ENCODE peak calls at places on chromosomes 1 and 21, in nine cellular contexts. One of them, this sample, is unnamed.

GRCh38 chr21:41639336-41639735 is 127.5 kb downstream of the RIPK4 start:
- DNase-seq in NCI-H1436: no peak
- DNase-seq in dermis microvascular lymphatic vessel endothelial cell: no peak
- DNase-seq in GDM1: no peak
- DNase-seq in activated B cell treated with CpG ODN at 0.5 μM for 24 hours: no peak
- DNase-seq in fibroblast of villous mesenchyme: no peak
- DNase-seq in activated CD4-positive, alpha-beta T cell treated with anti-CD3 and anti-CD28 coated beads for 4 hours: no peak
- DNase-seq in Panc1: no peak
- DNase-seq in T-cell: no peak
- DNase-seq in this sample: no peak

GRCh38 chr1:66893712-66894111 is 30.9 kb downstream of the DNAI4 start:
- DNase-seq in NCI-H1436: no peak
- DNase-seq in fibroblast of villous mesenchyme: no peak
- DNase-seq in Panc1: no peak
- DNase-seq in dermis microvascular lymphatic vessel endothelial cell: no peak
- DNase-seq in GDM1: no peak
- DNase-seq in activated CD4-positive, alpha-beta T cell treated with anti-CD3 and anti-CD28 coated beads for 4 hours: no peak
- DNase-seq in T-cell: no peak
- DNase-seq in activated B cell treated with CpG ODN at 0.5 μM for 24 hours: no peak
- DNase-seq in this sample: no peak

GRCh38 chr1:175521265-175522040 is 221.9 kb downstream of the TNR start:
- DNase-seq in NCI-H1436: no peak
- DNase-seq in activated CD4-positive, alpha-beta T cell treated with anti-CD3 and anti-CD28 coated beads for 4 hours: no peak
- DNase-seq in activated B cell treated with CpG ODN at 0.5 μM for 24 hours: no peak
- DNase-seq in T-cell: no peak
- DNase-seq in Panc1: no peak
- DNase-seq in fibroblast of villous mesenchyme: no peak
- DNase-seq in GDM1: no peak
- DNase-seq in dermis microvascular lymphatic vessel endothelial cell: peak
- DNase-seq in this sample: no peak

GRCh38 chr1:80171101-80171500 is 1164.6 kb upstream of the ADGRL4 start:
- DNase-seq in fibroblast of villous mesenchyme: no peak
- DNase-seq in T-cell: no peak
- DNase-seq in Panc1: no peak
- DNase-seq in activated B cell treated with CpG ODN at 0.5 μM for 24 hours: no peak
- DNase-seq in GDM1: no peak
- DNase-seq in NCI-H1436: no peak
- DNase-seq in activated CD4-positive, alpha-beta T cell treated with anti-CD3 and anti-CD28 coated beads for 4 hours: no peak
- DNase-seq in dermis microvascular lymphatic vessel endothelial cell: no peak
- DNase-seq in this sample: no peak

GRCh38 chr1:92913093-92913819 is 48.0 kb downstream of the DIPK1A start:
- DNase-seq in NCI-H1436: no peak
- DNase-seq in Panc1: no peak
- DNase-seq in T-cell: no peak
- DNase-seq in fibroblast of villous mesenchyme: no peak
- DNase-seq in GDM1: no peak
- DNase-seq in activated CD4-positive, alpha-beta T cell treated with anti-CD3 and anti-CD28 coated beads for 4 hours: no peak
- DNase-seq in activated B cell treated with CpG ODN at 0.5 μM for 24 hours: no peak
- DNase-seq in dermis microvascular lymphatic vessel endothelial cell: no peak
- DNase-seq in this sample: no peak

GRCh38 chr1:20185834-20186782 is at the start of the genes PLA2G2C and UBXN10:
- DNase-seq in activated CD4-positive, alpha-beta T cell treated with anti-CD3 and anti-CD28 coated beads for 4 hours: peak
- DNase-seq in dermis microvascular lymphatic vessel endothelial cell: no peak
- DNase-seq in activated B cell treated with CpG ODN at 0.5 μM for 24 hours: peak
- DNase-seq in Panc1: no peak
- DNase-seq in T-cell: peak
- DNase-seq in GDM1: no peak
- DNase-seq in NCI-H1436: no peak
- DNase-seq in fibroblast of villous mesenchyme: no peak
- DNase-seq in this sample: no peak

GRCh38 chr1:224237094-224237881 is 54.2 kb downstream of the DEGS1 start:
- DNase-seq in fibroblast of villous mesenchyme: peak
- DNase-seq in NCI-H1436: no peak
- DNase-seq in GDM1: no peak
- DNase-seq in T-cell: no peak
- DNase-seq in activated CD4-positive, alpha-beta T cell treated with anti-CD3 and anti-CD28 coated beads for 4 hours: no peak
- DNase-seq in activated B cell treated with CpG ODN at 0.5 μM for 24 hours: no peak
- DNase-seq in Panc1: no peak
- DNase-seq in dermis microvascular lymphatic vessel endothelial cell: no peak
- DNase-seq in this sample: no peak

GRCh38 chr1:15337656-15338402 is 71.9 kb upstream of the EFHD2 start:
- DNase-seq in activated B cell treated with CpG ODN at 0.5 μM for 24 hours: no peak
- DNase-seq in GDM1: peak
- DNase-seq in dermis microvascular lymphatic vessel endothelial cell: peak
- DNase-seq in Panc1: peak
- DNase-seq in activated CD4-positive, alpha-beta T cell treated with anti-CD3 and anti-CD28 coated beads for 4 hours: no peak
- DNase-seq in fibroblast of villous mesenchyme: peak
- DNase-seq in T-cell: no peak
- DNase-seq in NCI-H1436: no peak
- DNase-seq in this sample: peak

GRCh38 chr1:222331765-222332164 is 216.1 kb downstream of the HHIPL2 start:
- DNase-seq in NCI-H1436: no peak
- DNase-seq in activated CD4-positive, alpha-beta T cell treated with anti-CD3 and anti-CD28 coated beads for 4 hours: no peak
- DNase-seq in activated B cell treated with CpG ODN at 0.5 μM for 24 hours: no peak
- DNase-seq in GDM1: no peak
- DNase-seq in T-cell: no peak
- DNase-seq in fibroblast of villous mesenchyme: peak
- DNase-seq in Panc1: no peak
- DNase-seq in dermis microvascular lymphatic vessel endothelial cell: no peak
- DNase-seq in this sample: no peak

GRCh38 chr1:95041491-95042165 is 31.1 kb downstream of the ALG14 start:
- DNase-seq in fibroblast of villous mesenchyme: peak
- DNase-seq in T-cell: no peak
- DNase-seq in activated CD4-positive, alpha-beta T cell treated with anti-CD3 and anti-CD28 coated beads for 4 hours: no peak
- DNase-seq in activated B cell treated with CpG ODN at 0.5 μM for 24 hours: no peak
- DNase-seq in NCI-H1436: peak
- DNase-seq in dermis microvascular lymphatic vessel endothelial cell: peak
- DNase-seq in Panc1: peak
- DNase-seq in GDM1: peak
- DNase-seq in this sample: peak

GRCh38 chr1:87295720-87296119 is 33.0 kb upstream of the LMO4 start:
- DNase-seq in T-cell: no peak
- DNase-seq in dermis microvascular lymphatic vessel endothelial cell: no peak
- DNase-seq in Panc1: no peak
- DNase-seq in GDM1: no peak
- DNase-seq in activated B cell treated with CpG ODN at 0.5 μM for 24 hours: no peak
- DNase-seq in activated CD4-positive, alpha-beta T cell treated with anti-CD3 and anti-CD28 coated beads for 4 hours: no peak
- DNase-seq in NCI-H1436: no peak
- DNase-seq in fibroblast of villous mesenchyme: no peak
- DNase-seq in this sample: no peak

GRCh38 chr1:147389532-147390184 is 147.2 kb downstream of the CHD1L start:
- DNase-seq in Panc1: peak
- DNase-seq in activated CD4-positive, alpha-beta T cell treated with anti-CD3 and anti-CD28 coated beads for 4 hours: no peak
- DNase-seq in dermis microvascular lymphatic vessel endothelial cell: peak
- DNase-seq in fibroblast of villous mesenchyme: peak
- DNase-seq in T-cell: no peak
- DNase-seq in activated B cell treated with CpG ODN at 0.5 μM for 24 hours: no peak
- DNase-seq in NCI-H1436: peak
- DNase-seq in GDM1: no peak
- DNase-seq in this sample: peak

GRCh38 chr21:15065381-15066230 is 806 bp upstream of the NRIP1 start:
- DNase-seq in GDM1: peak
- DNase-seq in dermis microvascular lymphatic vessel endothelial cell: peak
- DNase-seq in fibroblast of villous mesenchyme: peak
- DNase-seq in NCI-H1436: peak
- DNase-seq in T-cell: peak
- DNase-seq in activated B cell treated with CpG ODN at 0.5 μM for 24 hours: peak
- DNase-seq in Panc1: no peak
- DNase-seq in activated CD4-positive, alpha-beta T cell treated with anti-CD3 and anti-CD28 coated beads for 4 hours: peak
- DNase-seq in this sample: no peak

GRCh38 chr1:160416369-160416768 is 16.0 kb downstream of the VANGL2 start:
- DNase-seq in activated B cell treated with CpG ODN at 0.5 μM for 24 hours: no peak
- DNase-seq in dermis microvascular lymphatic vessel endothelial cell: peak
- DNase-seq in NCI-H1436: no peak
- DNase-seq in Panc1: no peak
- DNase-seq in GDM1: no peak
- DNase-seq in T-cell: no peak
- DNase-seq in activated CD4-positive, alpha-beta T cell treated with anti-CD3 and anti-CD28 coated beads for 4 hours: no peak
- DNase-seq in fibroblast of villous mesenchyme: peak
- DNase-seq in this sample: no peak

GRCh38 chr1:220430059-220430458 is 97.9 kb upstream of the MARK1 start:
- DNase-seq in T-cell: no peak
- DNase-seq in fibroblast of villous mesenchyme: no peak
- DNase-seq in activated CD4-positive, alpha-beta T cell treated with anti-CD3 and anti-CD28 coated beads for 4 hours: no peak
- DNase-seq in Panc1: no peak
- DNase-seq in NCI-H1436: no peak
- DNase-seq in dermis microvascular lymphatic vessel endothelial cell: no peak
- DNase-seq in GDM1: no peak
- DNase-seq in activated B cell treated with CpG ODN at 0.5 μM for 24 hours: no peak
- DNase-seq in this sample: no peak

GRCh38 chr1:1434131-1434811 is 1.2 kb upstream of the VWA1 start:
- DNase-seq in NCI-H1436: no peak
- DNase-seq in fibroblast of villous mesenchyme: no peak
- DNase-seq in GDM1: peak
- DNase-seq in T-cell: no peak
- DNase-seq in activated CD4-positive, alpha-beta T cell treated with anti-CD3 and anti-CD28 coated beads for 4 hours: no peak
- DNase-seq in dermis microvascular lymphatic vessel endothelial cell: no peak
- DNase-seq in Panc1: no peak
- DNase-seq in activated B cell treated with CpG ODN at 0.5 μM for 24 hours: no peak
- DNase-seq in this sample: no peak

GRCh38 chr1:200262326-200262965 is 147.4 kb downstream of the ZNF281 start:
- DNase-seq in activated B cell treated with CpG ODN at 0.5 μM for 24 hours: no peak
- DNase-seq in dermis microvascular lymphatic vessel endothelial cell: peak
- DNase-seq in Panc1: no peak
- DNase-seq in T-cell: no peak
- DNase-seq in NCI-H1436: no peak
- DNase-seq in fibroblast of villous mesenchyme: no peak
- DNase-seq in GDM1: no peak
- DNase-seq in activated CD4-positive, alpha-beta T cell treated with anti-CD3 and anti-CD28 coated beads for 4 hours: no peak
- DNase-seq in this sample: no peak

GRCh38 chr1:82646336-82646735 is 845.6 kb downstream of the ADGRL2 start:
- DNase-seq in dermis microvascular lymphatic vessel endothelial cell: no peak
- DNase-seq in T-cell: no peak
- DNase-seq in activated B cell treated with CpG ODN at 0.5 μM for 24 hours: no peak
- DNase-seq in activated CD4-positive, alpha-beta T cell treated with anti-CD3 and anti-CD28 coated beads for 4 hours: no peak
- DNase-seq in Panc1: no peak
- DNase-seq in NCI-H1436: no peak
- DNase-seq in GDM1: no peak
- DNase-seq in fibroblast of villous mesenchyme: no peak
- DNase-seq in this sample: no peak

GRCh38 chr1:173532237-173532636 is 55.1 kb downstream of the PRDX6 start:
- DNase-seq in Panc1: no peak
- DNase-seq in fibroblast of villous mesenchyme: peak
- DNase-seq in activated B cell treated with CpG ODN at 0.5 μM for 24 hours: no peak
- DNase-seq in dermis microvascular lymphatic vessel endothelial cell: no peak
- DNase-seq in T-cell: no peak
- DNase-seq in GDM1: no peak
- DNase-seq in activated CD4-positive, alpha-beta T cell treated with anti-CD3 and anti-CD28 coated beads for 4 hours: no peak
- DNase-seq in NCI-H1436: no peak
- DNase-seq in this sample: no peak

GRCh38 chr1:245690946-245691456 is 536.2 kb downstream of the KIF26B start:
- DNase-seq in NCI-H1436: no peak
- DNase-seq in dermis microvascular lymphatic vessel endothelial cell: peak
- DNase-seq in GDM1: no peak
- DNase-seq in activated CD4-positive, alpha-beta T cell treated with anti-CD3 and anti-CD28 coated beads for 4 hours: no peak
- DNase-seq in activated B cell treated with CpG ODN at 0.5 μM for 24 hours: no peak
- DNase-seq in fibroblast of villous mesenchyme: no peak
- DNase-seq in Panc1: no peak
- DNase-seq in T-cell: no peak
- DNase-seq in this sample: no peak

GRCh38 chr1:204348722-204349121 is 11.0 kb downstream of the PLEKHA6 start:
- DNase-seq in fibroblast of villous mesenchyme: peak
- DNase-seq in NCI-H1436: no peak
- DNase-seq in dermis microvascular lymphatic vessel endothelial cell: peak
- DNase-seq in activated B cell treated with CpG ODN at 0.5 μM for 24 hours: no peak
- DNase-seq in T-cell: no peak
- DNase-seq in activated CD4-positive, alpha-beta T cell treated with anti-CD3 and anti-CD28 coated beads for 4 hours: no peak
- DNase-seq in Panc1: no peak
- DNase-seq in GDM1: peak
- DNase-seq in this sample: no peak

GRCh38 chr1:88753506-88753905 is 69.4 kb downstream of the PKN2 start:
- DNase-seq in activated CD4-positive, alpha-beta T cell treated with anti-CD3 and anti-CD28 coated beads for 4 hours: no peak
- DNase-seq in GDM1: no peak
- DNase-seq in Panc1: no peak
- DNase-seq in T-cell: no peak
- DNase-seq in fibroblast of villous mesenchyme: no peak
- DNase-seq in activated B cell treated with CpG ODN at 0.5 μM for 24 hours: no peak
- DNase-seq in dermis microvascular lymphatic vessel endothelial cell: no peak
- DNase-seq in NCI-H1436: no peak
- DNase-seq in this sample: no peak

GRCh38 chr1:75074719-75075395 is 59.3 kb upstream of the LHX8 start:
- DNase-seq in dermis microvascular lymphatic vessel endothelial cell: no peak
- DNase-seq in T-cell: no peak
- DNase-seq in GDM1: no peak
- DNase-seq in fibroblast of villous mesenchyme: no peak
- DNase-seq in NCI-H1436: no peak
- DNase-seq in Panc1: no peak
- DNase-seq in activated CD4-positive, alpha-beta T cell treated with anti-CD3 and anti-CD28 coated beads for 4 hours: no peak
- DNase-seq in activated B cell treated with CpG ODN at 0.5 μM for 24 hours: no peak
- DNase-seq in this sample: no peak

GRCh38 chr1:84603941-84604830 is 29.9 kb upstream of the CTBS start:
- DNase-seq in NCI-H1436: no peak
- DNase-seq in GDM1: no peak
- DNase-seq in activated CD4-positive, alpha-beta T cell treated with anti-CD3 and anti-CD28 coated beads for 4 hours: no peak
- DNase-seq in T-cell: no peak
- DNase-seq in fibroblast of villous mesenchyme: peak
- DNase-seq in dermis microvascular lymphatic vessel endothelial cell: peak
- DNase-seq in Panc1: peak
- DNase-seq in activated B cell treated with CpG ODN at 0.5 μM for 24 hours: no peak
- DNase-seq in this sample: no peak

GRCh38 chr1:180640531-180640949 is 8.7 kb downstream of the XPR1 start:
- DNase-seq in activated CD4-positive, alpha-beta T cell treated with anti-CD3 and anti-CD28 coated beads for 4 hours: no peak
- DNase-seq in dermis microvascular lymphatic vessel endothelial cell: no peak
- DNase-seq in fibroblast of villous mesenchyme: no peak
- DNase-seq in activated B cell treated with CpG ODN at 0.5 μM for 24 hours: no peak
- DNase-seq in T-cell: no peak
- DNase-seq in GDM1: no peak
- DNase-seq in NCI-H1436: no peak
- DNase-seq in Panc1: no peak
- DNase-seq in this sample: no peak

GRCh38 chr1:207825719-207826556 is 74.1 kb downstream of the CD46 start:
- DNase-seq in Panc1: no peak
- DNase-seq in GDM1: peak
- DNase-seq in dermis microvascular lymphatic vessel endothelial cell: peak
- DNase-seq in activated CD4-positive, alpha-beta T cell treated with anti-CD3 and anti-CD28 coated beads for 4 hours: peak
- DNase-seq in activated B cell treated with CpG ODN at 0.5 μM for 24 hours: peak
- DNase-seq in NCI-H1436: no peak
- DNase-seq in fibroblast of villous mesenchyme: peak
- DNase-seq in T-cell: peak
- DNase-seq in this sample: no peak

GRCh38 chr1:100347009-100347966 is 5.0 kb upstream of the CDC14A start:
- DNase-seq in activated B cell treated with CpG ODN at 0.5 μM for 24 hours: no peak
- DNase-seq in activated CD4-positive, alpha-beta T cell treated with anti-CD3 and anti-CD28 coated beads for 4 hours: no peak
- DNase-seq in dermis microvascular lymphatic vessel endothelial cell: no peak
- DNase-seq in NCI-H1436: no peak
- DNase-seq in T-cell: no peak
- DNase-seq in Panc1: no peak
- DNase-seq in GDM1: no peak
- DNase-seq in fibroblast of villous mesenchyme: peak
- DNase-seq in this sample: no peak

GRCh38 chr1:26690576-26691031 is 5.2 kb upstream of the ARID1A start:
- DNase-seq in T-cell: no peak
- DNase-seq in fibroblast of villous mesenchyme: no peak
- DNase-seq in activated B cell treated with CpG ODN at 0.5 μM for 24 hours: no peak
- DNase-seq in NCI-H1436: no peak
- DNase-seq in activated CD4-positive, alpha-beta T cell treated with anti-CD3 and anti-CD28 coated beads for 4 hours: no peak
- DNase-seq in GDM1: no peak
- DNase-seq in dermis microvascular lymphatic vessel endothelial cell: peak
- DNase-seq in Panc1: no peak
- DNase-seq in this sample: no peak

GRCh38 chr1:67748630-67749029 is 63.6 kb downstream of the GADD45A start:
- DNase-seq in NCI-H1436: no peak
- DNase-seq in Panc1: no peak
- DNase-seq in activated CD4-positive, alpha-beta T cell treated with anti-CD3 and anti-CD28 coated beads for 4 hours: no peak
- DNase-seq in dermis microvascular lymphatic vessel endothelial cell: peak
- DNase-seq in T-cell: no peak
- DNase-seq in GDM1: no peak
- DNase-seq in fibroblast of villous mesenchyme: peak
- DNase-seq in activated B cell treated with CpG ODN at 0.5 μM for 24 hours: no peak
- DNase-seq in this sample: no peak

GRCh38 chr1:26581287-26581651 is 51.7 kb downstream of the RPS6KA1 start:
- DNase-seq in dermis microvascular lymphatic vessel endothelial cell: no peak
- DNase-seq in activated CD4-positive, alpha-beta T cell treated with anti-CD3 and anti-CD28 coated beads for 4 hours: no peak
- DNase-seq in Panc1: no peak
- DNase-seq in GDM1: no peak
- DNase-seq in activated B cell treated with CpG ODN at 0.5 μM for 24 hours: no peak
- DNase-seq in T-cell: no peak
- DNase-seq in fibroblast of villous mesenchyme: no peak
- DNase-seq in NCI-H1436: no peak
- DNase-seq in this sample: no peak

GRCh38 chr21:38506606-38507331 is 8.5 kb upstream of the ERG start:
- DNase-seq in T-cell: no peak
- DNase-seq in Panc1: no peak
- DNase-seq in dermis microvascular lymphatic vessel endothelial cell: peak
- DNase-seq in activated B cell treated with CpG ODN at 0.5 μM for 24 hours: no peak
- DNase-seq in fibroblast of villous mesenchyme: peak
- DNase-seq in NCI-H1436: no peak
- DNase-seq in GDM1: peak
- DNase-seq in activated CD4-positive, alpha-beta T cell treated with anti-CD3 and anti-CD28 coated beads for 4 hours: no peak
- DNase-seq in this sample: no peak

This sample was measured in glomerular endothelial cell.